ENCODE peak calls at places on chromosomes 16 and 17, in seven cellular contexts. H, J, C, W, X, F and R are unnamed samples. For H3K4me1, the result is how much of the 10 kb centered on the place peaks cover.

GRCh38 chr17:37614391-37614790 is 5.2 kb upstream of the SYNRG start:
- DNase-seq in H (no peak), J (no peak), C (no peak), W (no peak), X (no peak), F (no peak), R (no peak)

GRCh38 chr17:68296217-68297140 is 5.2 kb downstream of the ARSG start:
- DNase-seq in H (no peak), J (no peak), C (no peak), W (no peak), X (peak), F (peak), R (peak)

GRCh38 chr17:31525801-31526549 is 134.5 kb downstream of the RAB11FIP4 start:
- DNase-seq in H (peak), J (peak), C (no peak), W (peak), X (no peak), F (no peak), R (no peak)

GRCh38 chr17:82055023-82055964 is 3.6 kb downstream of the GPS1 start:
- DNase-seq in H (no peak), J (no peak), C (no peak), W (no peak), X (no peak), F (no peak), R (no peak)

GRCh38 chr17:80704381-80704819 is 159.8 kb downstream of the RPTOR start:
- DNase-seq in H (no peak), J (no peak), C (no peak), W (no peak), X (no peak), F (no peak), R (no peak)

GRCh38 chr16:56950051-56950450 is 11.7 kb upstream of the CETP start:
- DNase-seq in H (no peak), J (no peak), C (no peak), W (no peak), X (no peak), F (no peak), R (no peak)

GRCh38 chr16:54594646-54595381 is 308.2 kb upstream of the IRX3 start:
- DNase-seq in H (no peak), J (no peak), C (no peak), W (peak), X (no peak), F (no peak), R (no peak)

GRCh38 chr17:51166987-51167931 is 1.0 kb downstream of the NME2 start:
- DNase-seq in H (peak), J (peak), C (no peak), W (peak), X (peak), F (no peak), R (peak)

GRCh38 chr16:89552913-89553312 is 7.6 kb upstream of the RPL13 start:
- DNase-seq in H (no peak), J (no peak), C (no peak), W (no peak), X (no peak), F (no peak), R (no peak)

GRCh38 chr16:55643161-55643970 is 12.4 kb upstream of the SLC6A2 start:
- DNase-seq in H (peak), J (no peak), C (no peak), W (no peak), X (no peak), F (no peak), R (peak)

GRCh38 chr17:16342979-16343378 is 10.3 kb downstream of the CENPV start:
- DNase-seq in H (no peak), J (no peak), C (peak), W (no peak), X (no peak), F (no peak), R (no peak)

GRCh38 chr17:16304832-16305231 is 48.4 kb downstream of the CENPV start:
- DNase-seq in H (peak), J (no peak), C (no peak), W (peak), X (no peak), F (no peak), R (no peak)

GRCh38 chr17:50111687-50112655 is 16.8 kb downstream of the PDK2 start:
- DNase-seq in H (peak), J (no peak), C (no peak), W (peak), X (no peak), F (peak), R (peak)

GRCh38 chr16:8763899-8764298 is 33.5 kb downstream of the TMEM186 start:
- DNase-seq in H (no peak), J (no peak), C (peak), W (no peak), X (no peak), F (no peak), R (no peak)

GRCh38 chr17:31512796-31513195 is 121.3 kb downstream of the RAB11FIP4 start:
- DNase-seq in H (no peak), J (no peak), C (no peak), W (no peak), X (no peak), F (no peak), R (no peak)

GRCh38 chr17:21303441-21304065 is 19.0 kb downstream of the MAP2K3 start:
- DNase-seq in H (no peak), J (no peak), C (peak), W (no peak), X (no peak), F (no peak), R (no peak)

GRCh38 chr16:3952342-3953131 is 72.0 kb upstream of the CREBBP start:
- DNase-seq in H (no peak), J (no peak), C (peak), W (no peak), X (no peak), F (no peak), R (no peak)

GRCh38 chr16:57258910-57259475 is 13.9 kb downstream of the ARL2BP start:
- DNase-seq in H (no peak), J (no peak), C (peak), W (no peak), X (no peak), F (no peak), R (no peak)

GRCh38 chr17:42913527-42913926 is 12.9 kb downstream of the G6PC1 start:
- DNase-seq in H (no peak), J (no peak), C (no peak), W (no peak), X (no peak), F (no peak), R (no peak)

GRCh38 chr17:78040561-78041400 is 82.3 kb downstream of the TNRC6C start:
- DNase-seq in H (no peak), J (no peak), C (peak), W (peak), X (peak), F (peak), R (peak)

GRCh38 chr16:54284319-54284930 is 2.2 kb downstream of the IRX3 start:
- DNase-seq in H (no peak), J (no peak), C (no peak), W (peak), X (peak), F (no peak), R (no peak)

GRCh38 chr17:72697602-72698146 is 394.8 kb downstream of the SLC39A11 start:
- DNase-seq in H (peak), J (no peak), C (no peak), W (peak), X (no peak), F (no peak), R (no peak)

GRCh38 chr17:79528592-79529125 is 82.2 kb downstream of the RBFOX3 start:
- DNase-seq in H (no peak), J (no peak), C (no peak), W (no peak), X (no peak), F (no peak), R (peak)

GRCh38 chr17:56699186-56699895 is 105.8 kb downstream of the NOG start:
- DNase-seq in H (no peak), J (no peak), C (peak), W (peak), X (peak), F (peak), R (peak)

GRCh38 chr16:54118846-54119245 is 167.7 kb downstream of the IRX3 start:
- DNase-seq in H (no peak), J (no peak), C (no peak), W (no peak), X (no peak), F (no peak), R (no peak)

DNA sequence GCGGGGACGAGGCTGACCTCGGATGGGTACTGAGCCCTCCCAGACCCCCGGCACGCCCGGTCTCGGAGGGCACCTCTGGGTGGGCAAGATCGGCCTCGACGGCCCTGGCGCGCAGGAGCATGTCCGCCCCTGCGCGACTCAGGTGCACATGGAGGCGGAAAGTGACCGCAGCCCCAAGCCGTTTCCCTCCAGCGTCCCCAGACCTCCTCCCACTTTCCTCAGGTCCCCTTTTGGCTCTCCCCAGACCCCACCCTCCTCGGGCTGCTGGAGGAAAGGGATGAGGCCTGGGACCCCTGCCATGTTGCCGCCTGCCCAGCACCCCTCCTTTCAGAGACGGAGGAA is 10.0 kb downstream of the RPL19 start:
- DNase-seq in H (no peak), J (no peak), C (no peak), W (no peak), X (no peak), F (no peak), R (no peak)
- H3K4me1 ChIP-seq in H (under half), J (under half), C (under half), W (under half), X (under half), F (under half), R (under half)

DNA sequence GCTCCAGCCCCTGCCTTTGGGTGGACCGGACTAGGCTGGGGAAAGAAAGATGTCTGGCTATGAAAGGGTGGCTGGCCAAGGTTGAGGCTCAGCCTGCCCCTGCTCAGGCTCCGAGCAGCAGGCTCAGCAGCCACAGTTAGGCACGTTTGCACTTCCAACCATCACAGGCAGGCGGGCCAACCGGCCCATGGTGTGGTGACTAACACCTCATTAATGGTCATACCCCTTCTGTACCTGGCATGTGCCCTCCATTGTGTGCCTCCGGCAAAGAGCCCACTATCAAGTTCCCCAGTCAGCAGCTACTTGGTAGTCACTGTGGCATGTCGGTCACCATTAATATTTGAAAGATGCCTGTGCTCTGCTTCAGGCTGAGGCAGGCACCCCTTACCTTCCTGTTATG is 6.7 kb downstream of the TBC1D24 start:
- DNase-seq in H (no peak), J (no peak), C (no peak), W (no peak), X (no peak), F (no peak), R (no peak)
- TF ChIP-seq POLR2AphosphoS5 in H (no peak), J (no peak), C (no peak), W (no peak), X (no peak), F (no peak), R (no peak)

GRCh38 chr17:20009302-20010098 is at the start of gene SPECC1:
- DNase-seq in H (peak), J (peak), C (peak), W (peak), X (peak), F (peak), R (peak)

GRCh38 chr17:20008242-20009051 is 712 bp upstream of the SPECC1 start:
- DNase-seq in H (no peak), J (peak), C (no peak), W (peak), X (no peak), F (no peak), R (peak)

GRCh38 chr17:20009052-20009301 is 182 bp upstream of the SPECC1 start:
- DNase-seq in H (no peak), J (no peak), C (no peak), W (no peak), X (no peak), F (no peak), R (peak)

GRCh38 chr17:20010886-20011402 is 1.8 kb downstream of the SPECC1 start:
- DNase-seq in H (no peak), J (no peak), C (no peak), W (no peak), X (no peak), F (no peak), R (no peak)

DNA sequence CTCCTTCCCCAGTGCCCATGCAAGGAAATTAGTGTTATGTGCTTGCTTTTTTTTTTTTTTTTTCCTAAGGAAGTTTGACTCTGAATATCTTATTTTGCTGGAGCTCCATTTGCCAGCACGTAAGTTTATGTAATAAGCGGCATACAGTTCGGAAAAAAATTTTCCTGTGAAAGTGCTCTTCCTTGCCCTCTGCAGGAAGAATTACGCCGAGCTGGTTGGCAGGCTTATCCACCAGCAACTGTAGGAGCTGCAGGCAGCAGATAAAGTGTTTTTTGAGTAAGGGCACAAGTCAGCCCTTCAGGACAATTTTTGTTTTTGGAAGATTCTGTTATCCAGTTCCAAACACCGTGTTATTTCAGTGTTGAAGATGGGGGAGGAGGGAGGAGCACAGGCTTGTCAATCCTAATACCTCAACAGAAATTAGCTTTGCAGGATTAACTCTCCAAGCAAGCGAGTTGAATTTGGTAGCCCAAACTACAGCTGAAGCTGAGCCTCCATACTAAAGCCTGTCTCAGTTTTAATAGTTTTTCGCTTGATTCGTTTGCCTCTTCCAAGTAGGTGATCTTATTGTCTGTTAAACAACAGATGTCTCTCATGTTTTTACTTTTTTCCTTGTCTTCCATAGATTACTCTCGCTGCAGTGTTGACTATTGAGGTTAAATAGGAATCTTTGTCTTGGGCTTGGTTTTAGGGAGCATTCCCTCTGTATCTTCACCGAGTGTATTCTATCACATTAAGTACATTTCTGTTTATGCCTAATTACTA is 1.1 kb downstream of the SPECC1 start:
- DNase-seq in H (peak), J (peak), C (no peak), W (peak), X (peak), F (no peak), R (peak)
- H3K4me3 ChIP-seq in H (peak), J (peak), C (peak), W (peak), X (peak), F (peak), R (peak)

DNA sequence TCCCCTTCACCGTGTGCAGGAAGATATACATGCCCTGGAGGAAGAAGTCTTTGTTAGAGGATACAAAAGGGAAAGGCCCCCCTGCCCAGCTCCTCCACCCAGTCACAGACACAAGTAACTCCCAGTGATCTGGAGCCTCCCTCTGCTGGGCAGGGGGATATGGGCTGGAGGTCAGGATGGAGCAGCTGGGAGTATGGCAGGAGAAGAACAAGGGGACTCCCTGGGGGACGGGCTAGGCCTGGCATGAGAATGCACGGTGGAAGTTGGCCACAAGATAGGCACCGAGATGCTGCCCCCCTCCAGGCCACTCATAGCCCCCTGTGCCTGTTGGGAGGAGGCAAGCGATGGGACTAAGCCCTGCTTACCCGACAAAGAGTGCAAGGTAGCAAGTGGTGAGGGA is 4.2 kb downstream of the ORMDL3 start:
- DNase-seq in H (no peak), J (no peak), C (no peak), W (no peak), X (no peak), F (no peak), R (no peak)
- H3K4me1 ChIP-seq in H (half or more), J (under half), C (under half), W (under half), X (under half), F (under half), R (under half)

GRCh38 chr17:1255041-1255440 is 15.2 kb upstream of the BHLHA9 start:
- DNase-seq in H (no peak), J (no peak), C (no peak), W (no peak), X (no peak), F (no peak), R (no peak)

GRCh38 chr17:1256699-1257098 is 13.5 kb upstream of the BHLHA9 start:
- DNase-seq in H (no peak), J (no peak), C (no peak), W (no peak), X (no peak), F (no peak), R (no peak)

DNA sequence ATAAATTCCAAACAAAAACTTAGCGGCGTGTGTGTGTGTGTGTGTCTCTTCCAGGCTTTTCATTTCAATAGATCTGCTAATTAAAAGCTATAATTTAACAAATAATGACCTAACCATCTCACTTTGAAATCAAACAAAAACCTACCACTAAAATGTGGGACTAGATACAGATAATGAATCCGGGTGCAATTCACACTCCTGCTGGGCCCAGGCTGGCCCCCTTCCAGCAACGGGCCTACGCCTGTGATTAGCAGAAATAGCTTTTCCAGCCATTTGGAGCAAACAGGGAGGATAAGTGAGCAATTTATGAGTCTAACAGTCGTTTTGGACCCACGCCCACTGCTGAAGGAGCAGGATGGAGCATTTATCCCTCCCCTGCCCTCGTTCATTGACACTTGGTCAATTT is 18.0 kb upstream of the BHLHA9 start:
- DNase-seq in H (no peak), J (no peak), C (no peak), W (peak), X (no peak), F (no peak), R (no peak)
- TF ChIP-seq POLR2AphosphoS5 in H (no peak), J (no peak), C (no peak), W (no peak), X (no peak), F (no peak), R (no peak)

DNA sequence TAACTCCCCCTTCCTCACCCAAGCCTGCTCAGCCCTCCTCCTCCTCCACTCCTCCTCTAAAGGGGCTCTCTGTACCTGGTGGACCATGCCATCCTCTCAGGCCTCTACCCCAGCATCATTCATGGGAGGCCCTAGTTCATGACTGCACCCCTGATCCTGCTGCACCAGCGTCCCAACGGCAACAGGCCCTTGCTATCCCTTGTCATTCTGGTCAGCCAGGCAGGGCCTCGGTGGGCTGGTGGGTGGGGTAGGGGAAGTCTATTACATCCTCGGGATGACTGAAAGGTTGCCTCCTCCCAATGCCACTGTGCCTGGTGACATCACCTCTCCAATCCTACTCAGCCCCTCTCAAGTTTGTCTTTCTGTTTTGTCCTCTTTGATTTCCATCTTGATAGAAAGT is 19.7 kb downstream of the ALOX12B start:
- DNase-seq in H (no peak), J (no peak), C (no peak), W (no peak), X (no peak), F (no peak), R (no peak)
- H3K4me3 ChIP-seq in H (no peak), J (no peak), C (no peak), W (no peak), X (no peak), F (no peak), R (no peak)

DNA sequence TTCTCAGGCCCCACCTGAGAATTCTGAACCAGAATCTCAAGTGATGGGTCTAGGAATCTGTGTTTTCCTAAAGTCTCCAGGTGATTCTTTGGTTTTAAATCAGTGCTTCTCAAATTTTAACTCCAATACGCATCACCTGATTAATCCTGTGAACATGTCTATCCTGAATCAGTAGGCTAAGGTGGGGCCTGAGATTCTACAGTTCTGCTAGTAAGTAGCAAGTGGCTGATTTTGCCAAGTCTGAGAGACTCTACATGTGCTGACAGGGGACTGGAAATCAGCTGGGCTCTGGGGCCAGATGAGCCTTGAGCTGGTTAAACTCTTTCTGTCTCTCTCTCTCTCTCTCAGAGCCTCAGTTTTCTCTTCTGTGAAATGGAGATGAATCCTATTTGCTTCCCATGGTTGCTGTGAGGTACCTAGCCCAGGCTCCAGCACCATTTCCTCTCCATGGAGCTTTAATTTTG is 9.0 kb downstream of the CCR7 start:
- DNase-seq in H (no peak), J (no peak), C (no peak), W (no peak), X (no peak), F (no peak), R (no peak)
- H3K4me1 ChIP-seq in H (half or more), J (half or more), C (half or more), W (half or more), X (under half), F (under half), R (half or more)

GRCh38 chr17:10041287-10041612 is 136.2 kb upstream of the RCVRN start:
- DNase-seq in H (peak), J (no peak), C (no peak), W (no peak), X (no peak), F (no peak), R (no peak)
- TF ChIP-seq POLR2AphosphoS5 in H (no peak), J (no peak), C (no peak), W (no peak), X (no peak), F (no peak), R (no peak)

GRCh38 chr17:28569446-28569845 is 1.9 kb downstream of the PIGS start:
- DNase-seq in H (no peak), J (no peak), C (peak), W (no peak), X (no peak), F (no peak), R (no peak)
- H3K4me3 ChIP-seq in H (no peak), J (peak), C (no peak), W (no peak), X (no peak), F (no peak), R (no peak)

GRCh38 chr17:7839890-7840260 is 5.9 kb downstream of the KDM6B start:
- DNase-seq in H (peak), J (no peak), C (peak), W (no peak), X (no peak), F (no peak), R (no peak)
- H3K4me1 ChIP-seq in H (under half), J (half or more), C (half or more), W (under half), X (under half), F (under half), R (half or more)